ENCODE peak calls at places on chromosomes 5 and 9, in five cellular contexts. A is tibial artery, N is sigmoid colon, J is heart left ventricle, L is suprapubic skin. R is an unnamed sample. For H3K36me3, the result is how much of the 10 kb centered on the place peaks cover.

GRCh38 chr9:129027685-129028191 is 393 bp downstream of the SH3GLB2 start:
- DNase-seq in L (no peak), N (peak), J (no peak), A (peak), R (no peak)

GRCh38 chr5:138725153-138725884 is 27.9 kb upstream of the CTNNA1 start:
- DNase-seq in J (no peak), L (peak), N (peak), A (no peak), R (peak)

GRCh38 chr5:53453898-53454837 is 26.3 kb upstream of the FST start:
- DNase-seq in N (no peak), J (no peak), L (no peak), A (no peak), R (no peak)

GRCh38 chr5:126780165-126780827 is 3.4 kb downstream of the LMNB1 start:
- DNase-seq in N (no peak), J (no peak), L (no peak), A (no peak), R (no peak)

GRCh38 chr9:36162211-36162610 is 7.0 kb upstream of the CCIN start:
- DNase-seq in J (no peak), L (no peak), A (peak), N (no peak), R (no peak)

GRCh38 chr9:137134191-137134590 is 4.8 kb upstream of the GRIN1 start:
- DNase-seq in A (no peak), L (no peak), N (no peak), J (no peak), R (no peak)

GRCh38 chr5:80255425-80255751 is 460 bp downstream of the SERINC5 start:
- DNase-seq in J (peak), A (peak), N (peak), L (peak), R (peak)

GRCh38 chr9:34560574-34561229 is 28.8 kb downstream of the CNTFR start:
- DNase-seq in A (no peak), L (no peak), N (no peak), J (no peak), R (no peak)

GRCh38 chr5:99141534-99142135 is 212.8 kb upstream of the CHD1 start:
- DNase-seq in J (no peak), A (no peak), L (no peak), N (no peak), R (no peak)

GRCh38 chr9:128747233-128747632 is 23.3 kb upstream of the ZDHHC12 start:
- DNase-seq in A (no peak), N (no peak), J (no peak), L (no peak), R (no peak)

GRCh38 chr9:89234636-89235035 is 56.0 kb upstream of the SHC3 start:
- DNase-seq in J (no peak), L (no peak), N (no peak), A (no peak), R (peak)

GRCh38 chr9:113645224-113645971 is 181.9 kb downstream of the RGS3 start:
- DNase-seq in N (no peak), L (peak), A (no peak), J (no peak), R (no peak)

GRCh38 chr9:121376214-121376830 is 6.3 kb upstream of the STOM start:
- DNase-seq in J (no peak), L (no peak), A (no peak), N (no peak), R (no peak)

GRCh38 chr9:137973829-137974416 is 96.3 kb downstream of the CACNA1B start:
- DNase-seq in N (peak), J (peak), A (peak), L (no peak), R (no peak)

GRCh38 chr9:14314424-14314928 is 535 bp upstream of the NFIB start:
- DNase-seq in N (peak), J (peak), A (peak), L (peak), R (peak)

GRCh38 chr5:1835431-1835830 is 34.2 kb downstream of the NDUFS6 start:
- DNase-seq in A (peak), L (no peak), N (no peak), J (no peak), R (no peak)

GRCh38 chr9:127166651-127167524 is 44.5 kb upstream of the ANGPTL2 start:
- DNase-seq in N (peak), L (no peak), J (no peak), A (peak), R (no peak)

GRCh38 chr9:133821606-133822438 is 83.7 kb upstream of the SARDH start:
- DNase-seq in L (no peak), N (no peak), A (no peak), J (peak), R (no peak)

GRCh38 chr5:96075579-96076289 is 114.1 kb upstream of the ELL2 start:
- DNase-seq in J (no peak), L (no peak), A (no peak), N (no peak), R (no peak)

GRCh38 chr9:85020791-85021190 is 351.3 kb downstream of the NTRK2 start:
- DNase-seq in A (no peak), J (no peak), N (no peak), L (no peak), R (no peak)

DNA sequence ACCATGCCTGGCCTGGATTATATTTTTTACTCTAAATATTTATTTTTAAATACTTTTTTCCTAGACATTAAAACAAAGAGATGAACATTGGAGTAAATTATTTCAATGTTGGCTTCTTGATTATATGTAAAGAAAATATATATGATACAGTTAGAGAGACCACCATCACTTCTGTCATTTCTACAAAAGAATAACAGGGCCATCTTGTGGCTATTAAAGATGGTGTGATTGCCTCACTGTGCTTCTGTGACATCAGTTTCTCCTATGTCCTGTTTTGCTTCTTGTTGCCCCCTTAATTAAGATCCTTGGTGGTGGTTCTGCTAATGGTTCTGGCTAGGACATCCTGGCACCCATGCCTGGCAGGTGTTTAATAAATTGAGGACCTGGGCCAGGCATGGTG is 32.9 kb downstream of the NDFIP1 start:
- DNase-seq in A (no peak), L (no peak), N (no peak), J (no peak), R (no peak)
- H3K36me3 ChIP-seq in A (half or more), L (half or more), N (under half), J (under half), R (under half)

GRCh38 chr5:135059000-135059923 is 25.2 kb upstream of the PITX1 start:
- DNase-seq in L (no peak), J (no peak), N (no peak), A (no peak), R (no peak)
- TF ChIP-seq CTCF in L (no peak), J (no peak), N (no peak), A (no peak), R (no peak)

GRCh38 chr9:130608554-130609122 is 29.3 kb downstream of the FUBP3 start:
- DNase-seq in L (no peak), J (no peak), A (no peak), N (no peak), R (no peak)

GRCh38 chr9:130610862-130611689 is 31.7 kb downstream of the FUBP3 start:
- DNase-seq in L (no peak), A (no peak), J (no peak), N (no peak), R (no peak)

GRCh38 chr9:130604295-130604694 is 24.9 kb downstream of the FUBP3 start:
- DNase-seq in L (no peak), N (no peak), J (no peak), A (no peak), R (no peak)

GRCh38 chr9:130607640-130608420 is 28.5 kb downstream of the FUBP3 start:
- DNase-seq in N (no peak), J (no peak), A (no peak), L (no peak), R (no peak)

DNA sequence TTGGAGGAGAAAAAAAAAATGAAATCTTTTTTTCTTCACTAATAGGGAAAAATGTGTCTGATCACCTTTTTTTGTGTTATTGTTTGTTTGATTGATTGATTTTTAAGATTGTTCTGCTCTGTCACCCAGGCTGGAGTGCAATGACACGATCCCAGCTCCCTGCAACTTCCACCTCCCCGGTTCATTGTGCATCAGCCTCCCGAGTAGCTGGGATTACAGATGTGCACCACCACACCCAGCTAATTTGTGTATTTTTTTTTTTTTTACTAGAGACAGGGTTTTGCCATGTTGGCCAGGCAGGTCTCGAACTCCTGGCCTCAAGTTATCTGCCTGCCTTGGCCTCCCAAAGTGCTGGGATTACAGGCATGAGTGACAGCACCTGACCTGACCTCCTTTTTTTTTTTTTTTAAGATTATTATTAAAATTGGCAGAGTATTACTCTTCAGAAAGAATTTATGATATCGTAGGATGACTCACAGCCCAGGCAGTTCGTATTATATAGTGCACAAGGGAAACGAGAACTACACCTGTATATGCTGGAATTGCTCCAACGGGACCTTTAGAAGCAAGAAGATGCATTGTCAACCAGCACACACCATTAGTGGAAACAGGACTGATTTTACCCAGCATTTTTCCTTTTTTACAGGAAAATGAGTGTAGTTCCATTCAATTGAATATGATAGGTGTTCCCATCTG is 27.7 kb downstream of the FUBP3 start:
- DNase-seq in L (no peak), N (no peak), J (no peak), A (no peak), R (no peak)
- H3K36me3 ChIP-seq in L (under half), N (under half), J (under half), A (under half), R (under half)

DNA sequence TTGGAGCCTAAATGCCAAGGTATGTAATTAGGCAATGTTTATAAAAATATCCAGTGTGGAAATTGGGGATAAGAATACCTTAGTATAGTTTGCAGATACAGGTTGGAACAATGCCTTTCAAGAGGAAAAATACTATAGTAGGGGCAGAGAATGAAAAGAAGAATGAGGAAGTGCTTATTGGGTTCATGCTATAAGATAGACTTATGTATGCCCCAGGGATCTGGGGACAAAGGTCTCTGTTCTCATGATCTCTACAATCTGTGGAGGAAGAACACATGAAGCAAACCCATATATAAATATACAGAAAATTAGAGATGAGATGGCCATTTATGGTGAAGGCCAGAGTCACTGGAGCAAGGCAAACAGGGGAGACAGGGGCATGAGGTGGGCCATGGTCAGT is 106.5 kb upstream of the DAB2 start:
- DNase-seq in N (no peak), J (no peak), L (no peak), A (no peak), R (no peak)
- TF ChIP-seq CTCF in N (no peak), J (no peak), L (no peak), A (no peak), R (no peak)

DNA sequence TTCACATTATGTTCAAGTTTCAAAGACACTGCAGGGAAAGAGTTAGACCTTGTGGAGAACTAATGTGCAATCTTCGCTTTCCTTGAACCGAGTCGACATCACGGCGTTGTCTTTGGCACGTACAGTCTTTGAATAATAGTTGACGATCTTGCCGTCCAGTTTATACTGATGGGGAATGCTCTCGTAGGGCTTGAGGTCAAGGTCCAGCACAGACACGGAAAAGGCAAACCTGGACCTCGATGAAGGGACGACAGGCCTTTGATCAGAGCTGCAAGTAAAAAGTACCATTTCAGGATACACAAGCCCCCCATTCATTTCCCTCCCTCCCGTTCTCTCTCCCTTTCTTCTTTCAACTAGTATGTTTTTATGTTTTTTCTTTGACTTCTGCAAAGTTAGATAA is 54.1 kb downstream of the IPPK start:
- DNase-seq in N (peak), A (no peak), J (no peak), L (no peak), R (no peak)
- H3K36me3 ChIP-seq in N (under half), A (under half), J (under half), L (half or more), R (under half)

GRCh38 chr9:37293664-37294524 is 128.6 kb upstream of the GRHPR start:
- DNase-seq in L (no peak), J (no peak), A (no peak), N (no peak), R (no peak)

GRCh38 chr9:37295178-37295577 is 127.3 kb upstream of the GRHPR start:
- DNase-seq in J (no peak), A (no peak), L (no peak), N (no peak), R (no peak)

GRCh38 chr9:37297592-37297991 is 124.9 kb upstream of the GRHPR start:
- DNase-seq in N (no peak), L (no peak), J (no peak), A (no peak), R (no peak)

GRCh38 chr9:37292896-37293295 is 129.6 kb upstream of the GRHPR start:
- DNase-seq in L (no peak), J (no peak), A (no peak), N (no peak), R (no peak)

DNA sequence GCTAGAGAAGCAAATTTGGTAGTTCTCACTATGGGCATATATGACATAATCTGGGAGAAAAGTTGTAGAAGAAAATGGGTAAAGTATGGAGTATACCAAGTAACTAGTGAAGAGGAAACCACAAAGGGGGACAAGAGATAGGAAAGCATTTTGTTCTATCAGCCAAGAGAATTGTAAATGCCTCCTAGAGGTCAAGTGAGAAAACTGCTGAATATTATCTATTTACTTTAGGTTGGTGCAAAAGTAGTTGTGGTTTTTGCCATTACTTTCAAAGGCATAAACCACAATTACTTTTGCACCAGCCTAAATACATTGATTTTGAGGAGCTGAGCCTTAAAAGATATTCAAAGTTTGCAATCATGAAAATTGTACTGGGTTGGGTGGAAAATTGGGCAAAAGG is 126.7 kb upstream of the GRHPR start:
- DNase-seq in L (no peak), A (no peak), J (no peak), N (no peak), R (no peak)
- TF ChIP-seq CTCF in L (no peak), A (no peak), J (no peak), N (no peak), R (no peak)